ENCODE peak calls at places on chromosomes 6 and 20, in four cellular contexts. Q is left lung, X is IMR-90, Z is adrenal gland. R is an unnamed sample.

GRCh38 chr20:33233129-33233774 is 2.5 kb upstream of the BPIFA1 start:
- DNase-seq in Q (no peak), Z (no peak), X (no peak), R (no peak)

GRCh38 chr20:47574616-47575401 is 73.1 kb downstream of the NCOA3 start:
- DNase-seq in X (peak; percentile 49), Z (peak; percentile 41), Q (no peak), R (no peak)

GRCh38 chr20:3251806-3252205 is 12.8 kb upstream of the SLC4A11 start:
- DNase-seq in Z (peak; percentile 79), X (peak; percentile 67), Q (no peak), R (peak; percentile 66)

GRCh38 chr6:30711758-30712380 is 5.2 kb downstream of the MDC1 start:
- DNase-seq in X (no peak), Q (no peak), Z (no peak), R (no peak)

GRCh38 chr6:11198663-11199603 is 33.5 kb downstream of the NEDD9 start:
- DNase-seq in X (no peak), Q (no peak), Z (no peak), R (no peak)

GRCh38 chr20:16714242-16714641 is 15.6 kb upstream of the SNRPB2 start:
- DNase-seq in Z (no peak), Q (no peak), X (no peak), R (no peak)

GRCh38 chr20:57717797-57718196 is 8.0 kb upstream of the PMEPA1 start:
- DNase-seq in Q (no peak), X (no peak), Z (no peak), R (no peak)

GRCh38 chr6:43856005-43856765 is 86.2 kb downstream of the VEGFA start:
- DNase-seq in X (peak; percentile 40), Q (no peak), Z (peak; percentile 75), R (peak; percentile 40)

GRCh38 chr20:43554369-43554768 is 4.5 kb upstream of the SGK2 start:
- DNase-seq in Z (no peak), X (no peak), Q (no peak), R (no peak)

GRCh38 chr6:67331304-67331703 is 1303.8 kb upstream of the ADGRB3 start:
- DNase-seq in Z (no peak), X (no peak), Q (no peak), R (no peak)

GRCh38 chr20:33061626-33062025 is 7.9 kb downstream of the BPIFB3 start:
- DNase-seq in Q (no peak), Z (no peak), X (no peak), R (no peak)

GRCh38 chr20:36274248-36274841 is 31.8 kb upstream of the DLGAP4 start:
- DNase-seq in X (no peak), Z (no peak), Q (no peak), R (no peak)

GRCh38 chr20:46139908-46140482 is 21.9 kb downstream of the CD40 start:
- DNase-seq in Z (no peak), Q (no peak), X (no peak), R (no peak)

GRCh38 chr20:41669708-41670263 is 51.6 kb upstream of the CHD6 start:
- DNase-seq in Q (no peak), Z (no peak), X (no peak), R (no peak)

GRCh38 chr6:134795001-134795400 is 154.9 kb downstream of the ALDH8A1 start:
- DNase-seq in Z (no peak), X (no peak), Q (no peak), R (no peak)

GRCh38 chr6:132964101-132964867 is 149.9 kb downstream of the RPS12 start:
- DNase-seq in X (peak; percentile 87), Q (no peak), Z (no peak), R (no peak)

GRCh38 chr6:29647927-29648642 is 8.8 kb upstream of the MOG start:
- DNase-seq in Q (no peak), Z (no peak), X (peak; percentile 50), R (no peak)

GRCh38 chr20:57667385-57667784 is 42.4 kb downstream of the PMEPA1 start:
- DNase-seq in Q (no peak), Z (no peak), X (no peak), R (no peak)

GRCh38 chr20:47484303-47484702 is 17.4 kb upstream of the NCOA3 start:
- DNase-seq in Q (no peak), X (no peak), Z (no peak), R (no peak)

GRCh38 chr6:40957616-40958492 is 81.2 kb downstream of the UNC5CL start:
- DNase-seq in Z (no peak), X (peak; percentile 72), Q (no peak), R (no peak)

GRCh38 chr20:47665221-47665991 is 119.9 kb downstream of the SULF2 start:
- DNase-seq in Z (no peak), X (no peak), Q (no peak), R (peak; percentile 49)

GRCh38 chr6:169638915-169639314 is 62.9 kb downstream of the WDR27 start:
- DNase-seq in Z (no peak), X (no peak), Q (no peak), R (no peak)

GRCh38 chr6:313917-314316 is 21.6 kb downstream of the DUSP22 start:
- DNase-seq in Q (no peak), X (peak; percentile 36), Z (no peak), R (no peak)
- H3K4me1 ChIP-seq in Q (peaks cover 7% of the 10 kb centered on the region), X (no peaks in the 10 kb centered on the region), Z (no peaks in the 10 kb centered on the region), R (peaks cover 4% of the 10 kb centered on the region)

DNA sequence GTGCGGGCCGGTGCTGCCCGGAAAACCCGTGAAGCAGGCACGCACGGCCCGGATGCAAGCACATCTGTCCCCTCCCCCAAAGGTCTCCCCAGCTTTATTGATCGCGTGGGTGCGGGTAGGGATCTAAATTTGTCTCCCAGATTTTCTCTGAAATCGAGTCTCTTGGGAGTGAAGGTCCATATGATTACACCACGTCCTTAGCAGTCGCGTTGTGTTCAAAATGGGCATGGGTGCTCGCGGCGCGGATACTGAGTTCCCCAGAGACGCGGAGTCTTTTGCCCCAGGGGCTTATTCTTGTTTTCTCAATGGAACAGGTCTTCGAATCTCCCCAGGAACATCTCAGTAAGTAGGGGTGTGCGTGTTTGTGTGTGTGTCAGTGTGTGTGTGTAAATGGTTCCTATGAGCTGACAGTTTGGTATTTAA is 2.8 kb upstream of the ZNF292 start:
- DNase-seq in Z (no peak), Q (no peak), X (peak; percentile 16), R (no peak)
- H3K27ac ChIP-seq in Z (peak overlapping the region; percentile 95), Q (peak overlapping the region; percentile 88), X (peak overlapping the region; percentile 96), R (peak overlapping the region; percentile 94)

DNA sequence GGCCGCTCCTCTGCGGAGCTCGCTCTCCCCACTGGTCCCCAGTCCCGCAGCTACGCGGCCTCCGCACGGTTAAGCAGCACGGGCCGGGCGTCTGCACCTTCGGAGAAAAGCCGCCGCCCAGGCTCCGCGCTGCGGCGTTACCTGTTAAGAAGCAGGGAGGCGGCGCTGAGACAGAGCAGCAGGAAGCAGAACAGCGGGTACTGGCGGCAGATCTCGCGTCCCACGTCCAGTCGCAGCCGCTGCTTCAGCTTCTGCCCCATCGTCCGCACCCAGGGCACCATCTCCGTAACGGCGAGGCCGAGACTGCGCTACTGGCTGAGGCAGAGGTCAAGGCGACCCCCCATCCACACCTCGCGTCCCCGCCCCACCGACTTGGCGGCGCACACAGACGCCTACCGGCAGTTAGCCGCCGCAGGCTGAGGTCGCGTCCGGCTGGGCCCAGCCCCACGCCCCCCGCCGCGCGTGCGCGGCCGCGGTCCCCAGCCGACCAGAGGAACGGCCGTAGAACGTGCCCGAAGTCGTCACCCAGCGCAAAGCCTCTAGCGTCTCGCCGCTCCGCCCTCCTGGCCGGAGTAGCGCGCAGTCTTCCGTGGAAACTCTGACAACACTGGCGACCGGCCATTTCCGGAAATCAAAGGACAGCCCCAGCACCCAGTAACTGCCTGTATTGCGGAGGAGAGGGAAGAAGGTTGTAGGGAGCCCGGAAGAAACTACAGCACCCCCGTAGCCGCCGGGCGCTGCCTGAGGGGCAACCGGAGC is at the start of gene SNX14:
- DNase-seq in X (peak; percentile 94), Q (peak; percentile 97), Z (peak; percentile 97), R (peak; percentile 94)
- TF ChIP-seq CTCF in X (peak; percentile 10), Q (no peak), Z (no peak), R (peak; percentile 9)

DNA sequence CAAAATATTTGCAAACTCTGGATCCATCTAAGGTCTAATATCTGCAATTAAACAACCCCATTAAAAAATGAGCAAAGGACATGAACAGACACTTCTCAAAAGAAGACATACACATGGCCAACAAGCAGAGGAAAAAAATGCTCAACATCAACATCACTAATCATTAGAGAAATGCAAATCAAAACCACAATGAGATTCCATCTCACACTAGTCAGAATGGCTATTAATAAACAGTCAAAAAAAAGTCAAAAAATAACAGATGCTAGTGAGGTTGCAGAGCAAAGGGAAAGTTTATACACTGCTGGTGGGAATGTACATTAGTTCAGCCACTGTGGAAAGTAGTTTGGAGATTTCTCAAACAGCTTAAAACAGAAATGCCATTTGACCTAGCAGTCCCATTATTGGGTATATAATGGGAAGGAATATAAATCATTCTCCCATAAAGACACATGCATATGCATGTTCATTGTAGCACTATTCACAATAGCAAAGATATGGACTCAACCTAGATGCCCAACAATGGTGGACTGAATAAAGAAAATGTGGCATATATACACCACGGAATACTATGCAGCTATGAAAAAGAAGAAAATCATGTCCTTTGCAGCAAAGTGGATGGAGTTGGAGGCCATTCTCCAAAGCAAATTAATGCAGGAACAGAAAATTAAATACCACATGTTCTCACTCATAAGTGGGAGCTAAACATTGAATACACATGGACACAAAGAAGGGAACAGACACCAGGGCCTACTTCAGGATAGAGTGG is 9.1 kb downstream of the ZNFX1 start:
- DNase-seq in Q (no peak), Z (no peak), X (peak; percentile 81), R (no peak)
- H3K4me1 ChIP-seq in Q (peaks cover 26% of the 10 kb centered on the region), Z (peaks cover 3% of the 10 kb centered on the region), X (peaks cover 1% of the 10 kb centered on the region), R (no peaks in the 10 kb centered on the region)

DNA sequence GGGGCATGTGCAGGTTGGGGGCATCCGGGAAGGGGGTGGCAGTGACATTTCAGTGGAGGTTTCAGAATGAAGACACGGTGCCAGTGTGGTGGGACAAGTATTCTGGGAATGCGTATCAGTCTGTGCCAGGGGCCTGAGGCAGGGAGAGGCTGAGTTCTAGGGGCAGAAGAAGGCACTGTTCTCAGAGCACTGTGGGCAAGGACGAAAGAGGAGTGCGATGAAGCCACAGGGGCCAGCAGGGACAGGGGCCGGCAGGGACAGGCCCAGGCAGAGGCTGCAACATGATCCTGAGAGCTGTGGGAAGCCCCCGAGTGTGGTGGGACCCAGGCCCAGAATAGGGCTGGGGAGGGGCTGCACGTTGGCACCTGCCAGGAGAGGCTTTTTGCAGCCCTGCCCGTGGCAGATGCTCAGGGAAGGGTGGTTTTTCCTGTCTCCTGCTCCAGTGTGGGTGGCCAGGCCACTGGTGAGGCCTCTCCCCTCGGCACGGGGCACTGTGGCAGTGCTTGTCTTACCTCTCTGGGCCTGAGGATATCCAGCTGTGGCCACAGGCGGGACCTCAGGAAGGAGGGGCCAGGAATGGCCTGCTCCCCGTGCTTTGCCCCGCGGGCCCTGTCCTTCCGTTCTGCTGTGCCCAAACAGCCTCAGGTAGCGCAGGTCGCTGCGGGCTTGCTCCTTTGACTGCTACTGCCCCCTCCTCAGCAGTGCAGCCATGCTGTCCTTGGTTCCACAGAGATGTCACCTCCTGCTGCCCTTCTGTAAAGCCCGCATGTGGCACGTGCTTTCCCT is 10.0 kb downstream of the ENTPD6 start:
- DNase-seq in Q (no peak), Z (no peak), X (no peak), R (no peak)
- H3K27ac ChIP-seq in Q (no peak overlapping the region), Z (peak overlapping the region; percentile 66), X (no peak overlapping the region), R (peak overlapping the region; percentile 37)

R was measured in testis.